ENCODE peak calls at places on chromosome 17, in six cellular contexts. D, Y, O, U, B and H are unnamed samples.

GRCh38 chr17:73194514-73195222 is 1.8 kb downstream of the COG1 start:
- DNase-seq in U (no peak), O (no peak), D (no peak), Y (no peak), B (no peak), H (no peak)

GRCh38 chr17:61722398-61722797 is 131.4 kb upstream of the NACA2 start:
- DNase-seq in U (no peak), O (no peak), D (no peak), B (no peak), Y (no peak), H (no peak)

GRCh38 chr17:51164911-51165679 is 1.1 kb upstream of the NME2 start:
- DNase-seq in D (peak; percentile 28), O (peak; percentile 28), Y (no peak), U (no peak), B (no peak), H (peak; percentile 36)

GRCh38 chr17:71909155-71909554 is 211.7 kb upstream of the SOX9 start:
- DNase-seq in U (no peak), B (no peak), Y (no peak), D (no peak), O (no peak), H (no peak)

GRCh38 chr17:72053069-72053846 is 67.6 kb upstream of the SOX9 start:
- DNase-seq in U (no peak), Y (no peak), B (no peak), O (no peak), D (no peak), H (no peak)

GRCh38 chr17:28737770-28738679 is 5.8 kb upstream of the TRAF4 start:
- DNase-seq in O (no peak), U (peak; percentile 89), B (no peak), D (no peak), Y (no peak), H (no peak)

GRCh38 chr17:59746849-59747445 is 39.5 kb downstream of the VMP1 start:
- DNase-seq in Y (peak; percentile 68), U (no peak), B (peak; percentile 22), O (peak; percentile 62), D (peak; percentile 82), H (peak; percentile 62)

GRCh38 chr17:35242805-35243458 is at the start of gene SLFN5:
- DNase-seq in O (peak; percentile 68), U (peak; percentile 73), D (peak; percentile 91), Y (peak; percentile 95), B (peak; percentile 79), H (peak; percentile 82)

GRCh38 chr17:45813051-45813731 is 29.1 kb downstream of the CRHR1 start:
- DNase-seq in D (no peak), B (peak; percentile 54), Y (no peak), U (no peak), O (no peak), H (no peak)

GRCh38 chr17:44901323-44901965 is 2.2 kb upstream of the EFTUD2 start:
- DNase-seq in B (no peak), D (peak; percentile 62), U (no peak), O (no peak), Y (peak; percentile 88), H (no peak)

GRCh38 chr17:78144736-78145641 is 1.2 kb upstream of the C17orf99 start:
- DNase-seq in D (peak; percentile 44), Y (no peak), U (no peak), O (no peak), B (no peak), H (no peak)

DNA sequence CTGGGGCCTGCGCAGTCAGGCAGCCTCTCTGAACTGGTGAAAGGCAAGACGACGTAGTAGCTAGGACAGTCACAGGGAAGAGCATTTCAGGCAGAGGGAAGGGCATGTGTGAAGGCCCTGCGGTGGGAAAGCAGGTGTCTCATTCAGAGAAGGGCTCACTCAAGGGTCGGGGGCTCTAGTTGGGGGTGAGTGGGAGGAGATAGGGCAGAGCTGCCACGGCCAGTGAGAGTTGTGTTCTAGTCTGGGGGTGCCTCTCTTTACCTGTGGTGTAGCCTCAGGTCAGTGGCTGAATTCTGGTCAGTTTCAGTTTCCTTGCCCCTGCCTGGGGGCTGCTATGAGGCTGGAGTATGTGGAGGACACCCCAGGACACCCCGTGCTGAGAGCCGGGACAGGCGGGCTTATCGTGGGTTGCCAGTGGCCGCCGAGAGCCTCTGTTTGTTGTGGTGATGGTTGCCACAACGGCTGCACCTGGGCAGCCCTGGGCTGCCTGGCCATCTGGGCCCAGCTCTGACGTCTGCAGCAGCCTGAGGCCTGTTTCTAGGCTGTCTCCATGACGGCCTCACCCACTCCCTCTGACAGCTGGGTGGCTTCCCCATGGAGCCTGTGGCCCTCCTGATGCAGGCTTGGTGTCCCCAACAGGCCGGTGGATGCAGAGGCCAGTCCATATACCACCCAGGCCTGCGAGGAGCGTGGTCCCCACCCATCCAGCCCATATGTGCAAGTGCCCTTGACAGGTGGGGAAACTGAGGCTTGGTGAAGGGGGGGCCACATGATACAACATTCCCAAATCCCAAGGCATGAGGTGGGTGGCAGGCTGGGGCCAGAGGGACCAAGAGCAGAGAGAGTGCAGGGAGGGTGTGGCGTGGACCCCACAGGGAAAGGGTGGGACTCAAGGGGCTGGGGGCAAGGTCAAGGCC is 10.8 kb downstream of the MAP2K3 start:
- DNase-seq in D (peak; percentile 55), U (no peak), Y (peak; percentile 3), B (peak; percentile 15), O (no peak), H (peak; percentile 8)
- TF ChIP-seq MAX in D (no peak), U (no peak), Y (no peak), B (no peak), O (no peak), H (no peak)

DNA sequence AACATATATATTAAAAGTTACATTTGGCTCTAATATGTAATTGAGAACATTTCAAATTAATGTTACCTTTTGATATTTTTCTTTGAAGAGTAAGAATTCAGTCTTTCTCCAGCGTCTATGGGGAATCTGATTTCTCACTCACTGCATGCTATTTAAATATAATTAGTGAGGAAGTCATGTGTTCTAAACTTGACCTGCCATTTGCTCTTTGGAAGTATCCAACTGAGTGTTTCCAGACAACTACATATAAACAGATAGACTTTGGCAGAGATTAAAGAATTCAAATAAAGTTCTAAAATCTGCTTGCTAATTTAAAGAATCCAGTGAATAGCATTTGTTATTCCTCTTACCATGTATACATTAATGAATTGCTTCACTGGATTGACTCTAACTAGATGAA is 23.5 kb downstream of the OMG start:
- DNase-seq in U (no peak), D (no peak), Y (peak; percentile 46), B (no peak), O (no peak), H (peak; percentile 19)
- H3K4me3 ChIP-seq in U (no peak overlapping the region), D (no peak overlapping the region), Y (no peak overlapping the region), B (no peak overlapping the region), O (no peak overlapping the region), H (no peak overlapping the region)

DNA sequence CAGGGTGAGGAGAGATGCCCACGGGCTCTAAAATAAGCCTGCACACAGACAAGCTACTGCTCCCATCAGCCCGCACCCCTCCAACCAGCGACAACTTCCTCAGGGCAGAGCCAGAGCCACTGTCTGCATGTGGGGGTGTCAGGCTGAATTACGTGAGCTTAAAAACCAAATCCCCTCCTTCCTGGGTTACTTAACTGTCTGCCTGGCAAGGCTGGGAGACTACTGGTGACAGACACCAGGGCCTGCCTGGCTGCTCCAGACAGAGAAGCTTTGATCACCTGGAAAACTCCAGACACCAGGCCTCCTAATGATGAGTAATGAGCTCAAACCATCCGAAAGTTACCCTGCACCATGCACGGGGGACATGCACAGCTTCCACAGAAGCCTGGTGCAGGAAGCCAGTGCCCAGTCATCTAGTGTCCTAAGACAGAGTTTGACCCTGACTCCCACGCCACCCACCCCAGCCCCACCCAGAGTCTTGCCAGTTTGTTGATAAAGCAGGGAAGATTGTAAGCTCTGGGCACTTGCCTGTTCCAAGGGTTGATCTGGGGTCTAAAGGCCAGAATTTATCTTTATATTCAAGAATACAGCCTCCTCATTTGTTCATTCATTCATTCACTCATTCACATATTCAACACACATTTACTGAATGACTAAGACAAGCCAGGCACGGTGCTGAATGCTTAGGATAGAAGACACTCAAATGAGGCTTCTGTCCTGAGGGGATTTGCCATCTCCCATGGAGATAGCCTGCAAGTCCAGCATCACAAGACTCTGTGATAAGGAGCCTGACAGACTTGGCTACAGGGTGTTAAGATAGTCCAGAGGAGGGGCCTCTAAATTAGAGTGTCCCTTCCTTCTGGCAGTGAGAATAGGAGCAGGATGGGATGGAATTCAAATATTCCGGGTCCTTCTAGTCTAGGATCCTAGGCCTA is 7.1 kb upstream of the CCDC182 start:
- DNase-seq in D (no peak), U (no peak), B (no peak), O (no peak), Y (no peak), H (peak; percentile 73)
- TF ChIP-seq MYC in D (no peak), U (no peak), B (no peak), O (no peak), Y (no peak), H (no peak)

DNA sequence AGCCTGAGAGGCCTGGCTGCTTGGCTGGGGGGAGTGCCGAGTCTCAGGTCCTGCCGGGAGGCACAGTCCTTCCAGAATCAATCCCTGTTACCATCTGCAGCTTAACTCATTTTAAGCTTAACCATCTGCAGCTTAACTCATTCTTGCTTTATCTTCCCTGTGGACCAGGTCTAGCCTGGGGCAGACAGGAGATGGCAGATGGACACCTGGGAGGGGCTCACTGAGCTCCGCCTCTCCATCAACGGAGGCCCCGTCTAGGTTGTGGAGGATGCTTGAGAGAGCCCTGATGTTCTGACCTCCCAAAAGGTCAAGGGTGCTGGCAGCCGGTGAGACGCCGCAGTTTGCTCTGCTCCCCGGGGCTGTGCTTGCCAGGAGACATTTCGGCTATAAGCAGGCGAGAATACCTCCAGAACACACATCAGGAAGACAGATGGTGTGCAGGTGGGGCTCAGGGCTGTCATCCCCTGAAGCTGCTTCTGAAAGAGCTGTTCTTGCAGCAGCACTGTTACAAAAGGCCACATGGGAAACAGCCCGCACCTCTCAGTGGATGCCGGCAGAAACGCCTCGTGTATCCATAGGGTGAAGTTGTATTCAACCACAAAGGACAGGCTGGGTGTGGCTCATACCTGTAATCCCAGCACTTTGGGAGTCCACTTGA is 41.3 kb downstream of the BAIAP2 start:
- DNase-seq in U (no peak), D (no peak), O (no peak), B (no peak), Y (no peak), H (no peak)
- TF ChIP-seq MAX in U (no peak), D (no peak), O (no peak), B (no peak), Y (no peak), H (no peak)